ENCODE peak calls at places on chromosomes 16 and 17, in four cellular contexts. One of them, this sample, is unnamed.

GRCh38 chr17:48012151-48012520 is 25.5 kb downstream of the COPZ2 start:
- DNase-seq in mesothelial cell of epicardium: peak
- DNase-seq in T-helper 2 cell: peak
- DNase-seq in T-helper 1 cell: peak
- DNase-seq in this sample: peak

GRCh38 chr17:9529033-9529748 is 46.4 kb downstream of the STX8 start:
- DNase-seq in mesothelial cell of epicardium: no peak
- DNase-seq in T-helper 2 cell: no peak
- DNase-seq in T-helper 1 cell: no peak
- DNase-seq in this sample: peak

GRCh38 chr16:87598431-87598830 is 3.9 kb upstream of the JPH3 start:
- DNase-seq in mesothelial cell of epicardium: no peak
- DNase-seq in T-helper 2 cell: no peak
- DNase-seq in T-helper 1 cell: no peak
- DNase-seq in this sample: no peak

GRCh38 chr16:51896013-51896412 is 650.9 kb downstream of the TOX3 start:
- DNase-seq in mesothelial cell of epicardium: no peak
- DNase-seq in T-helper 2 cell: no peak
- DNase-seq in T-helper 1 cell: no peak
- DNase-seq in this sample: no peak

GRCh38 chr17:7572588-7573323 is 6.7 kb upstream of the CD68 start:
- DNase-seq in mesothelial cell of epicardium: no peak
- DNase-seq in T-helper 2 cell: no peak
- DNase-seq in T-helper 1 cell: peak
- DNase-seq in this sample: peak

GRCh38 chr17:56203430-56203829 is 50.2 kb downstream of the ANKFN1 start:
- DNase-seq in mesothelial cell of epicardium: no peak
- DNase-seq in T-helper 2 cell: no peak
- DNase-seq in T-helper 1 cell: no peak
- DNase-seq in this sample: no peak

GRCh38 chr17:67068999-67069398 is 24.6 kb downstream of the CACNG1 start:
- DNase-seq in mesothelial cell of epicardium: no peak
- DNase-seq in T-helper 2 cell: no peak
- DNase-seq in T-helper 1 cell: no peak
- DNase-seq in this sample: no peak

GRCh38 chr17:17613708-17614114 is 22.2 kb upstream of the PEMT start:
- DNase-seq in mesothelial cell of epicardium: no peak
- DNase-seq in T-helper 2 cell: no peak
- DNase-seq in T-helper 1 cell: no peak
- DNase-seq in this sample: peak

GRCh38 chr16:72369273-72369672 is 197.3 kb upstream of the PMFBP1 start:
- DNase-seq in mesothelial cell of epicardium: no peak
- DNase-seq in T-helper 2 cell: no peak
- DNase-seq in T-helper 1 cell: no peak
- DNase-seq in this sample: no peak

GRCh38 chr17:16314859-16315258 is 38.4 kb downstream of the CENPV start:
- DNase-seq in mesothelial cell of epicardium: no peak
- DNase-seq in T-helper 2 cell: no peak
- DNase-seq in T-helper 1 cell: no peak
- DNase-seq in this sample: no peak

GRCh38 chr17:45428954-45429337 is 3.7 kb downstream of the ARHGAP27 start:
- DNase-seq in mesothelial cell of epicardium: no peak
- DNase-seq in T-helper 2 cell: no peak
- DNase-seq in T-helper 1 cell: no peak
- DNase-seq in this sample: peak

GRCh38 chr16:7025616-7026190 is 306.9 kb upstream of the RBFOX1 start:
- DNase-seq in mesothelial cell of epicardium: peak
- DNase-seq in T-helper 2 cell: no peak
- DNase-seq in T-helper 1 cell: no peak
- DNase-seq in this sample: peak

GRCh38 chr16:87641721-87642120 is 39.4 kb downstream of the JPH3 start:
- DNase-seq in mesothelial cell of epicardium: no peak
- DNase-seq in T-helper 2 cell: no peak
- DNase-seq in T-helper 1 cell: no peak
- DNase-seq in this sample: no peak

GRCh38 chr16:67200491-67200890 is 1.6 kb downstream of the ELMO3 start:
- DNase-seq in mesothelial cell of epicardium: no peak
- DNase-seq in T-helper 2 cell: no peak
- DNase-seq in T-helper 1 cell: no peak
- DNase-seq in this sample: no peak

GRCh38 chr17:7888184-7888920 is at the start of gene CHD3:
- DNase-seq in mesothelial cell of epicardium: no peak
- DNase-seq in T-helper 2 cell: no peak
- DNase-seq in T-helper 1 cell: peak
- DNase-seq in this sample: no peak

GRCh38 chr16:58280846-58281301 is 14.0 kb downstream of the PRSS54 start:
- DNase-seq in mesothelial cell of epicardium: no peak
- DNase-seq in T-helper 2 cell: no peak
- DNase-seq in T-helper 1 cell: no peak
- DNase-seq in this sample: no peak

GRCh38 chr16:84271866-84272265 is 22.8 kb upstream of the WFDC1 start:
- DNase-seq in mesothelial cell of epicardium: no peak
- DNase-seq in T-helper 2 cell: no peak
- DNase-seq in T-helper 1 cell: no peak
- DNase-seq in this sample: no peak

GRCh38 chr17:17102176-17102575 is 59.9 kb downstream of the MPRIP start:
- DNase-seq in mesothelial cell of epicardium: no peak
- DNase-seq in T-helper 2 cell: no peak
- DNase-seq in T-helper 1 cell: no peak
- DNase-seq in this sample: no peak

GRCh38 chr17:81196505-81197408 is 26.0 kb downstream of the CEP131 start:
- DNase-seq in mesothelial cell of epicardium: no peak
- DNase-seq in T-helper 2 cell: no peak
- DNase-seq in T-helper 1 cell: no peak
- DNase-seq in this sample: no peak

GRCh38 chr16:720507-720989 is 398 bp upstream of the ANTKMT start:
- DNase-seq in mesothelial cell of epicardium: no peak
- DNase-seq in T-helper 2 cell: no peak
- DNase-seq in T-helper 1 cell: no peak
- DNase-seq in this sample: peak